ENCODE peak calls at places on chromosomes 12 and 14, in six cellular contexts. Q, O, P, T, N and U are unnamed samples.

GRCh38 chr12:93772003-93772402 is 94.8 kb downstream of the CRADD start:
- DNase-seq in Q (no peak), O (no peak), P (no peak), T (no peak), N (no peak), U (no peak)

GRCh38 chr12:53596920-53597363 is 29.2 kb downstream of the ATF7 start:
- DNase-seq in Q (no peak), O (no peak), P (no peak), T (peak), N (no peak), U (no peak)

GRCh38 chr12:4214912-4215861 is 58.4 kb upstream of the CCND2 start:
- DNase-seq in Q (peak), O (no peak), P (no peak), T (peak), N (no peak), U (no peak)

GRCh38 chr14:103943673-103944072 is 1.3 kb upstream of the RD3L start:
- DNase-seq in Q (no peak), O (no peak), P (no peak), T (no peak), N (no peak), U (no peak)

GRCh38 chr14:68412505-68413496 is 380.1 kb downstream of the ZFP36L1 start:
- DNase-seq in Q (no peak), O (no peak), P (no peak), T (peak), N (no peak), U (no peak)

GRCh38 chr12:100138048-100138907 is 4.4 kb downstream of the BLTP3B start:
- DNase-seq in Q (peak), O (no peak), P (no peak), T (no peak), N (peak), U (peak)

GRCh38 chr14:55249423-55249822 is 21.8 kb upstream of the FBXO34 start:
- DNase-seq in Q (no peak), O (no peak), P (no peak), T (peak), N (peak), U (no peak)

GRCh38 chr12:42946776-42947435 is 357.4 kb upstream of the PRICKLE1 start:
- DNase-seq in Q (no peak), O (no peak), P (no peak), T (no peak), N (no peak), U (no peak)

GRCh38 chr12:6141048-6141447 is 16.6 kb upstream of the VWF start:
- DNase-seq in Q (peak), O (no peak), P (no peak), T (no peak), N (no peak), U (no peak)

GRCh38 chr12:53223391-53224267 is 8.4 kb downstream of the RARG start:
- DNase-seq in Q (no peak), O (no peak), P (no peak), T (peak), N (no peak), U (no peak)

GRCh38 chr12:71581206-71581605 is 82.4 kb downstream of the ZFC3H1 start:
- DNase-seq in Q (no peak), O (no peak), P (no peak), T (no peak), N (no peak), U (no peak)

GRCh38 chr12:20319374-20319773 is 49.0 kb upstream of the PDE3A start:
- DNase-seq in Q (no peak), O (no peak), P (no peak), T (no peak), N (no peak), U (no peak)

GRCh38 chr12:2944401-2945047 is 14.7 kb upstream of the TEAD4 start:
- DNase-seq in Q (no peak), O (peak), P (peak), T (peak), N (no peak), U (peak)